ENCODE peak calls at places on chromosomes 5 and 9, in four cellular contexts. One of them, this sample, is unnamed.
A peak's percentile ranks its signal among the peaks of the same experiment; 100 is the strongest.

GRCh38 chr9:8309258-8309657 is 509.7 kb upstream of the DMAC1 start:
- DNase-seq in HCT116: no peak
- DNase-seq in OCI-LY7: no peak
- DNase-seq in brain microvascular endothelial cell: no peak
- DNase-seq in this sample: no peak

GRCh38 chr5:119031905-119032304 is 39.0 kb upstream of the DMXL1 start:
- DNase-seq in HCT116: peak; percentile 34
- DNase-seq in OCI-LY7: peak; percentile 76
- DNase-seq in brain microvascular endothelial cell: peak; percentile 5
- DNase-seq in this sample: no peak

GRCh38 chr5:75512383-75513074 is 838 bp downstream of the POLK start:
- DNase-seq in HCT116: no peak
- DNase-seq in OCI-LY7: no peak
- DNase-seq in brain microvascular endothelial cell: no peak
- DNase-seq in this sample: no peak

GRCh38 chr5:149580808-149581191 is 498 bp upstream of the ARHGEF37 start:
- DNase-seq in HCT116: no peak
- DNase-seq in OCI-LY7: no peak
- DNase-seq in brain microvascular endothelial cell: no peak
- DNase-seq in this sample: no peak

GRCh38 chr5:180333661-180334060 is 19.5 kb downstream of the GFPT2 start:
- DNase-seq in HCT116: peak; percentile 41
- DNase-seq in OCI-LY7: no peak
- DNase-seq in brain microvascular endothelial cell: peak; percentile 83
- DNase-seq in this sample: no peak

GRCh38 chr9:8653855-8654254 is 854.3 kb upstream of the DMAC1 start:
- DNase-seq in HCT116: no peak
- DNase-seq in OCI-LY7: no peak
- DNase-seq in brain microvascular endothelial cell: peak; percentile 7
- DNase-seq in this sample: no peak

GRCh38 chr5:142974449-142974848 is 204.3 kb downstream of the ARHGAP26 start:
- DNase-seq in HCT116: no peak
- DNase-seq in OCI-LY7: no peak
- DNase-seq in brain microvascular endothelial cell: no peak
- DNase-seq in this sample: no peak

GRCh38 chr9:134585021-134585561 is 56.5 kb upstream of the COL5A1 start:
- DNase-seq in HCT116: no peak
- DNase-seq in OCI-LY7: no peak
- DNase-seq in brain microvascular endothelial cell: no peak
- DNase-seq in this sample: no peak

GRCh38 chr9:899440-900184 is 58.1 kb downstream of the DMRT1 start:
- DNase-seq in HCT116: no peak
- DNase-seq in OCI-LY7: peak; percentile 40
- DNase-seq in brain microvascular endothelial cell: no peak
- DNase-seq in this sample: no peak

DNA sequence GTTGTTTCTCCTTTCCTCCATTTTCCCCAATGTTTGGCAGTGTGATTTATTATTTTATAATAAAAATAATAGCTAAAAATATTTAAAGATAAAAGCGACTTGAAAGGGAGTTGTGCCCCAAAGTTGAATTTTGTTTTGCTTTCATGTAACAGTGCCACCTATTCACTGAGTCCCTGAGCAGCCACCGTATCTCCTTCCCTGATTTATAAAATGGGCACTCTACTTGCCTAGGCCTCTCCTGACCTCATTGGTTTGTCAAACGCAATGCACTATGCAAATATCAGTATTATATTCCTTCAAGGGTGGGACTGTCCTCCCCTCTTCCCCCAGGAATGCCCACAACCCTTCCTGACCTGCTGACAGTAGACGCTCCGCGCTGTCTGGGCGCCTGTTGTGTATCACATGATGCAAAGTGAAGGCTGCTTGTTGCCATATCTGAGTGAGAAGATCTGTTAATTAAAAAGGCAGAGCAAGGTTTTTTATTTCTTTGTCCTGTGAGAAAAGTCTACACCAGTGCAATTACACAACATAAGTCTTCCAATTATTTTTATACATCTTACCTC is 81.4 kb downstream of the TTC39B start:
- DNase-seq in HCT116: no peak
- DNase-seq in OCI-LY7: no peak
- DNase-seq in brain microvascular endothelial cell: no peak
- DNase-seq in this sample: no peak
- H3K4me3 ChIP-seq in HCT116: no peak overlapping the region
- H3K4me3 ChIP-seq in OCI-LY7: no peak overlapping the region
- H3K4me3 ChIP-seq in brain microvascular endothelial cell: no peak overlapping the region
- H3K4me3 ChIP-seq in this sample: no peak overlapping the region

GRCh38 chr5:179274321-179275315 is 70.6 kb downstream of the ADAMTS2 start:
- DNase-seq in HCT116: no peak
- DNase-seq in OCI-LY7: no peak
- DNase-seq in brain microvascular endothelial cell: no peak
- DNase-seq in this sample: no peak
- TF ChIP-seq CTCF in HCT116: peak; percentile 38
- TF ChIP-seq CTCF in OCI-LY7: peak; percentile 19
- TF ChIP-seq CTCF in brain microvascular endothelial cell: peak; percentile 49
- TF ChIP-seq CTCF in this sample: peak; percentile 26

GRCh38 chr5:160311491-160312138 is 749 bp downstream of the CCNJL start:
- DNase-seq in HCT116: no peak
- DNase-seq in OCI-LY7: no peak
- DNase-seq in brain microvascular endothelial cell: no peak
- DNase-seq in this sample: no peak

GRCh38 chr5:160310910-160311295 is 1.5 kb downstream of the CCNJL start:
- DNase-seq in HCT116: no peak
- DNase-seq in OCI-LY7: no peak
- DNase-seq in brain microvascular endothelial cell: no peak
- DNase-seq in this sample: no peak

GRCh38 chr5:160312960-160313734 is 783 bp upstream of the CCNJL start:
- DNase-seq in HCT116: no peak
- DNase-seq in OCI-LY7: no peak
- DNase-seq in brain microvascular endothelial cell: no peak
- DNase-seq in this sample: no peak

GRCh38 chr5:160310140-160310909 is 2.0 kb downstream of the CCNJL start:
- DNase-seq in HCT116: no peak
- DNase-seq in OCI-LY7: no peak
- DNase-seq in brain microvascular endothelial cell: no peak
- DNase-seq in this sample: no peak

DNA sequence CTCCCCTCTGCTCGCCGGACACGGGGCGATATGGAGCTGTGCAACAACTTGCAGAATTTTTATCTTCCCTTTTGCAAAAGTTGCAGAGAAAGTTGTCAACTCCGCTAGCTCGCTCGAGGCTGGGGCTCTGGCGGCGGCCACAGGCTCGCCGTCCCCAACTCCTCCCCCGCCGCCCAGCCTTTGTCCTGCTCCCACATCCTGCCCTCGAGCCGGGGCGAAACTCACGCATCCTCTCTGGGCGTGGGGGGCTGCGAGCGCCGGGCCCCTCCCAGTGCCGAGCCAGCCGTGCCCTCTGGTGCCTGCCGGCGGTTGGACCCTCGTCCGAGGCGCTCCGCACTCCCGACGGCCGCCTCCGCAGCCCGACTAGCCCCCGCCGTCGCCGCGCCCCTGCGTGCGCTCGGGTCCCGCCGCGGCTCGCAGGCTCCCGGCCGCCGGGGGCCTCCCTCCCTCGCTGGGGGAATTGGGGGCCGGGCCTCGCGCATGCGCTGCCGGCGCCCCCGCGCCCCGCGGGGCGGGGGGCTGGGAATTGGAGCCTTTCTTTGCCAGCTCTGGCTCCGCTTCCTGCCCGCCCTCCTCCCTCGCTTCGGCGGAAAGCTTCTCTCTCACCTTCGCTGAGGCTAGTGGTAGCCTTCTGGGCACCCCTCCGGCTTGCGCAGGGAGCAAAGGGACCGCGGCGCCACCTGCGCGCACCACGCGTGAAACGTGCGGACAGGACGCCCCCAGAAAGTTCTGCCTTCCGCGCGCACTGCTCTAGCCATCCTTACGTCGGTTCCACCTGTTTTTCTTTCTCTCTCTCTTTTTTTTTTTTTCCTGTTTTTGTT is at the start of gene CCNJL:
- DNase-seq in HCT116: no peak
- DNase-seq in OCI-LY7: no peak
- DNase-seq in brain microvascular endothelial cell: no peak
- DNase-seq in this sample: no peak
- H3K4me3 ChIP-seq in HCT116: peak within 1 kb of the TSS; percentile 71
- H3K4me3 ChIP-seq in OCI-LY7: no peak within 1 kb of the TSS
- H3K4me3 ChIP-seq in brain microvascular endothelial cell: peak within 1 kb of the TSS; percentile 77
- H3K4me3 ChIP-seq in this sample: peak within 1 kb of the TSS; percentile 45

DNA sequence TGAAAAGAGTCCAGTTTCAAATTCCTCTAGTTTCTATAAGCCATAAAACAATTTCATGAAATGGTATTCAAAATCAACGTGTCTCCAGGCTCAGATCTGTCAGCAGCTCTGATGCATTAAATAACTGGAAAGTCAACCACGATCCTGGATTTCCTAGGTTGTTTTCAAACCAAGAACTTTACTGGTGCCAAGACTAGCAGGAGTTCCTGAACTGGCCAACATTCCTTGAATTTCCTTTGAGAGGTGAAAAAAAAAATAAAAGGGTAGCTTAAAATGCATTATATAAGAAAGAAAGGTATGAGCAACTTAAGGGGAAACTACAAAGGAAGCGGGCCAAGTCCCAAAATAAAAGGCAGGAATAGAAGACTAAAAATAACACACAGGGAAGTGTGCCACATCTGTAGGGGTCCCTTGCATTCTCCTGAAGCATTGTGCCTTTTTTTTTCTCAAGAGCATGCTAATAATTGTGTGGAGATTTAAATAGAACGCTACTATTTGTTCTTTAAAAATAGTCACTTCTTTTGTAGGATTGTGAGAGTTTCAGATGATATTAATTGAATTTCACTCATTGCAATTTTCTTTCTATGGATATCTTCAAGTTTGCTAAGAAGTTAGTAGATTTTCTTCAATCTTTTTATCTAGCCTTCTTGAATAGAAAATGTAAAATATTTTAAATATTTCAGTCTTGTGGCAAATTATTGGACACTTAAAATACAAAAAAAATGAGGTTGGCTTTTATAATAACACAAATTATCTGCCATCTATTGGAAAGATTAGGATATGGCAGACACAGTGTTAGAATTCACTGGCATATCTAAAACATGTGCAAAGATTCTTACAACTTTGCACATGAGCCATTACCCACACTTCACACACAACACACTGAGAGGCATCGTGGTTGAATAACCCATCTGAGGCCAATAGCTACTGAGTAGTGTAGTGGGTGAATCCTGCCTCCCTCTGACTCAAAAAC is 15.3 kb downstream of the ESM1 start:
- DNase-seq in HCT116: no peak
- DNase-seq in OCI-LY7: no peak
- DNase-seq in brain microvascular endothelial cell: no peak
- DNase-seq in this sample: no peak
- TF ChIP-seq CTCF in HCT116: peak; percentile 24
- TF ChIP-seq CTCF in OCI-LY7: no peak
- TF ChIP-seq CTCF in brain microvascular endothelial cell: peak; percentile 10
- TF ChIP-seq CTCF in this sample: no peak

DNA sequence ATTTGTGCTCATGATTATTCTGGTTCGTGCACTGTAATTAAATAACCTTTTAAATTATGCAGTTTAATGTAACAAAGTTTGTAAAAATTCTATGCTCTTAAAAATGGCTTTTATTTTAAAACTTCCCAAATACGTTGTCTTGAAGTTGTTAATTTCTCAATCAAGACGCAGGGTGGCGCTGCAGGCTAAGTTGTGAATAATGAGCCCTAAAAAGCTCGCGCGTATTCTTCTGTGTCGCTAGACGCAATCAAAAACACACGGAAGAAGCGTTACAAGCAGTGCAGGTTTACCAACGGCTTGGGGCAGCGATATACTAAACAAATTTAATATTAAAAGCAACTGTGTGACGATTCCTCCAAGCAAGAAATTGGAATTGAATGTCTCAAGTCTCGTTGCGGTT is at the start of gene PCDHB4:
- DNase-seq in HCT116: no peak
- DNase-seq in OCI-LY7: no peak
- DNase-seq in brain microvascular endothelial cell: no peak
- DNase-seq in this sample: no peak
- H3K4me3 ChIP-seq in HCT116: no peak within 1 kb of the TSS
- H3K4me3 ChIP-seq in OCI-LY7: no peak within 1 kb of the TSS
- H3K4me3 ChIP-seq in brain microvascular endothelial cell: no peak within 1 kb of the TSS
- H3K4me3 ChIP-seq in this sample: no peak within 1 kb of the TSS

GRCh38 chr5:144467795-144468194 is 297.1 kb downstream of the KCTD16 start:
- DNase-seq in HCT116: peak; percentile 8
- DNase-seq in OCI-LY7: no peak
- DNase-seq in brain microvascular endothelial cell: peak; percentile 28
- DNase-seq in this sample: no peak
- TF ChIP-seq CTCF in HCT116: peak; percentile 54
- TF ChIP-seq CTCF in OCI-LY7: peak; percentile 61
- TF ChIP-seq CTCF in brain microvascular endothelial cell: peak; percentile 82
- TF ChIP-seq CTCF in this sample: peak; percentile 23

DNA sequence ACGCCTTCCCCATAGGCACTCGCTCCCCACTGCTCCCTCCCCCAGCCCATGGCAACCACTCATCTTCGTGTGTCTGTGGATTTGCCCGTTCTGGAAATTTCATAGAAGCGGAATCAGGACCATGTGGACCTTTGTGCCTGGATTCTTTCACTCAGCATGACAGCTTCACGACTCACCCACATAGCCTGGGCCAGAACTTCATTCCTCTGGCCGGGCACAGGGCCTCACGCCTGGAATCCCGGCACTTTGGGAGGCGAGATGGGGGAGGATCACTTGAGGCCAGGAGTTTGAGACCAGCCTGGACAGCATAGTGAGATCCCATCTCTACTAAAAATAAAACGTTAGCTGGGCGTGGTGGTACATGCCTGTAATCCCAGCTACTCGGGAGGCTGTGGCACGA is 12.1 kb upstream of the DIPK1B start:
- DNase-seq in HCT116: no peak
- DNase-seq in OCI-LY7: no peak
- DNase-seq in brain microvascular endothelial cell: no peak
- DNase-seq in this sample: no peak
- H3K4me3 ChIP-seq in HCT116: no peak overlapping the region
- H3K4me3 ChIP-seq in OCI-LY7: no peak overlapping the region
- H3K4me3 ChIP-seq in brain microvascular endothelial cell: no peak overlapping the region
- H3K4me3 ChIP-seq in this sample: no peak overlapping the region

GRCh38 chr5:132008163-132008473 is 3.3 kb downstream of the ACSL6 start:
- DNase-seq in HCT116: no peak
- DNase-seq in OCI-LY7: no peak
- DNase-seq in brain microvascular endothelial cell: no peak
- DNase-seq in this sample: no peak
- TF ChIP-seq CTCF in HCT116: no peak
- TF ChIP-seq CTCF in OCI-LY7: peak; percentile 41
- TF ChIP-seq CTCF in brain microvascular endothelial cell: no peak
- TF ChIP-seq CTCF in this sample: no peak

GRCh38 chr9:78358329-78359051 is 61.6 kb downstream of the PSAT1 start:
- DNase-seq in HCT116: no peak
- DNase-seq in OCI-LY7: no peak
- DNase-seq in brain microvascular endothelial cell: no peak
- DNase-seq in this sample: no peak
- H3K4me3 ChIP-seq in HCT116: no peak overlapping the region
- H3K4me3 ChIP-seq in OCI-LY7: no peak overlapping the region
- H3K4me3 ChIP-seq in brain microvascular endothelial cell: no peak overlapping the region
- H3K4me3 ChIP-seq in this sample: no peak overlapping the region

GRCh38 chr5:73448451-73449136 is at the start of gene FOXD1:
- DNase-seq in HCT116: peak; percentile 92
- DNase-seq in OCI-LY7: peak; percentile 58
- DNase-seq in brain microvascular endothelial cell: peak; percentile 95
- DNase-seq in this sample: peak; percentile 68
- TF ChIP-seq CTCF in HCT116: no peak
- TF ChIP-seq CTCF in OCI-LY7: peak; percentile 8
- TF ChIP-seq CTCF in brain microvascular endothelial cell: no peak
- TF ChIP-seq CTCF in this sample: no peak

This sample was measured in HFF-Myc.